ENCODE peak calls at places on chromosome 7, in eight cellular contexts. One of them, this sample, is unnamed.

GRCh38 chr7:51366930-51367613 is 50.5 kb upstream of the COBL start:
- DNase-seq in A549: peak; percentile 84
- DNase-seq in effector memory CD8-positive, alpha-beta T cell: no peak
- DNase-seq in psoas muscle: no peak
- DNase-seq in endodermal cell: peak; percentile 84
- DNase-seq in effector memory CD4-positive, alpha-beta T cell: no peak
- DNase-seq in GM10248: peak; percentile 56
- DNase-seq in upper lobe of right lung: no peak
- DNase-seq in this sample: peak; percentile 80

GRCh38 chr7:40815512-40815911 is 680.7 kb downstream of the SUGCT start:
- DNase-seq in effector memory CD8-positive, alpha-beta T cell: no peak
- DNase-seq in A549: no peak
- DNase-seq in GM10248: no peak
- DNase-seq in upper lobe of right lung: no peak
- DNase-seq in psoas muscle: no peak
- DNase-seq in effector memory CD4-positive, alpha-beta T cell: no peak
- DNase-seq in endodermal cell: no peak
- DNase-seq in this sample: no peak

GRCh38 chr7:110573862-110574528 is 516.9 kb upstream of the LRRN3 start:
- DNase-seq in A549: peak; percentile 32
- DNase-seq in effector memory CD4-positive, alpha-beta T cell: no peak
- DNase-seq in upper lobe of right lung: no peak
- DNase-seq in effector memory CD8-positive, alpha-beta T cell: no peak
- DNase-seq in GM10248: no peak
- DNase-seq in psoas muscle: no peak
- DNase-seq in endodermal cell: no peak
- DNase-seq in this sample: no peak

GRCh38 chr7:139618482-139619366 is 95.2 kb downstream of the CLEC2L start:
- DNase-seq in psoas muscle: no peak
- DNase-seq in effector memory CD8-positive, alpha-beta T cell: no peak
- DNase-seq in GM10248: no peak
- DNase-seq in upper lobe of right lung: no peak
- DNase-seq in endodermal cell: peak; percentile 90
- DNase-seq in A549: peak; percentile 63
- DNase-seq in effector memory CD4-positive, alpha-beta T cell: no peak
- DNase-seq in this sample: peak; percentile 70

GRCh38 chr7:6392712-6393666 is 54.8 kb downstream of the DAGLB start:
- DNase-seq in GM10248: no peak
- DNase-seq in psoas muscle: peak; percentile 83
- DNase-seq in effector memory CD4-positive, alpha-beta T cell: no peak
- DNase-seq in endodermal cell: no peak
- DNase-seq in upper lobe of right lung: peak; percentile 79
- DNase-seq in A549: peak; percentile 69
- DNase-seq in effector memory CD8-positive, alpha-beta T cell: no peak
- DNase-seq in this sample: no peak

GRCh38 chr7:69765879-69766278 is 167.6 kb downstream of the AUTS2 start:
- DNase-seq in effector memory CD4-positive, alpha-beta T cell: no peak
- DNase-seq in A549: no peak
- DNase-seq in upper lobe of right lung: no peak
- DNase-seq in effector memory CD8-positive, alpha-beta T cell: no peak
- DNase-seq in psoas muscle: no peak
- DNase-seq in endodermal cell: no peak
- DNase-seq in GM10248: no peak
- DNase-seq in this sample: no peak

GRCh38 chr7:19919156-19920085 is 146.0 kb upstream of the TMEM196 start:
- DNase-seq in A549: no peak
- DNase-seq in endodermal cell: no peak
- DNase-seq in effector memory CD4-positive, alpha-beta T cell: no peak
- DNase-seq in psoas muscle: no peak
- DNase-seq in upper lobe of right lung: no peak
- DNase-seq in effector memory CD8-positive, alpha-beta T cell: no peak
- DNase-seq in GM10248: no peak
- DNase-seq in this sample: no peak

GRCh38 chr7:112207106-112207592 is 654 bp downstream of the ZNF277 start:
- DNase-seq in psoas muscle: no peak
- DNase-seq in A549: peak; percentile 36
- DNase-seq in effector memory CD4-positive, alpha-beta T cell: no peak
- DNase-seq in GM10248: peak; percentile 26
- DNase-seq in endodermal cell: no peak
- DNase-seq in effector memory CD8-positive, alpha-beta T cell: no peak
- DNase-seq in upper lobe of right lung: no peak
- DNase-seq in this sample: peak; percentile 38

GRCh38 chr7:121557034-121557892 is 161.2 kb upstream of the FAM3C start:
- DNase-seq in effector memory CD4-positive, alpha-beta T cell: no peak
- DNase-seq in psoas muscle: no peak
- DNase-seq in A549: no peak
- DNase-seq in effector memory CD8-positive, alpha-beta T cell: no peak
- DNase-seq in GM10248: no peak
- DNase-seq in endodermal cell: no peak
- DNase-seq in upper lobe of right lung: no peak
- DNase-seq in this sample: no peak

GRCh38 chr7:103106336-103107070 is 31.6 kb downstream of the ARMC10 start:
- DNase-seq in effector memory CD8-positive, alpha-beta T cell: no peak
- DNase-seq in A549: no peak
- DNase-seq in endodermal cell: peak; percentile 86
- DNase-seq in effector memory CD4-positive, alpha-beta T cell: no peak
- DNase-seq in psoas muscle: no peak
- DNase-seq in upper lobe of right lung: no peak
- DNase-seq in GM10248: no peak
- DNase-seq in this sample: no peak

GRCh38 chr7:81949306-81949705 is 179.5 kb upstream of the HGF start:
- DNase-seq in upper lobe of right lung: no peak
- DNase-seq in endodermal cell: no peak
- DNase-seq in A549: no peak
- DNase-seq in effector memory CD8-positive, alpha-beta T cell: no peak
- DNase-seq in psoas muscle: no peak
- DNase-seq in effector memory CD4-positive, alpha-beta T cell: no peak
- DNase-seq in GM10248: no peak
- DNase-seq in this sample: no peak

GRCh38 chr7:134724606-134725005 is 54.8 kb upstream of the CALD1 start:
- DNase-seq in upper lobe of right lung: no peak
- DNase-seq in GM10248: peak; percentile 32
- DNase-seq in effector memory CD8-positive, alpha-beta T cell: no peak
- DNase-seq in psoas muscle: no peak
- DNase-seq in effector memory CD4-positive, alpha-beta T cell: no peak
- DNase-seq in A549: peak; percentile 44
- DNase-seq in endodermal cell: peak; percentile 85
- DNase-seq in this sample: peak; percentile 77

GRCh38 chr7:158588085-158588877 is 658 bp upstream of the PTPRN2 start:
- DNase-seq in GM10248: no peak
- DNase-seq in effector memory CD4-positive, alpha-beta T cell: no peak
- DNase-seq in upper lobe of right lung: peak; percentile 66
- DNase-seq in A549: no peak
- DNase-seq in endodermal cell: peak; percentile 70
- DNase-seq in psoas muscle: no peak
- DNase-seq in effector memory CD8-positive, alpha-beta T cell: no peak
- DNase-seq in this sample: no peak

GRCh38 chr7:29989257-29989995 is at the start of gene SCRN1:
- DNase-seq in GM10248: peak; percentile 78
- DNase-seq in upper lobe of right lung: peak; percentile 81
- DNase-seq in endodermal cell: peak; percentile 84
- DNase-seq in effector memory CD8-positive, alpha-beta T cell: no peak
- DNase-seq in A549: peak; percentile 57
- DNase-seq in effector memory CD4-positive, alpha-beta T cell: no peak
- DNase-seq in psoas muscle: peak; percentile 58
- DNase-seq in this sample: no peak

GRCh38 chr7:43449577-43449976 is 133.3 kb upstream of the STK17A start:
- DNase-seq in effector memory CD8-positive, alpha-beta T cell: no peak
- DNase-seq in psoas muscle: no peak
- DNase-seq in endodermal cell: no peak
- DNase-seq in upper lobe of right lung: no peak
- DNase-seq in effector memory CD4-positive, alpha-beta T cell: no peak
- DNase-seq in A549: no peak
- DNase-seq in GM10248: no peak
- DNase-seq in this sample: no peak